ENCODE peak calls at places on chromosomes 5 and 9, in seven cellular contexts. R, E, N, K, X, V and H are unnamed samples.
A peak's percentile ranks its signal among the peaks of the same experiment; 100 is the strongest.

GRCh38 chr9:101443358-101443757 is 7.8 kb upstream of the ALDOB start:
- DNase-seq in N (no peak), K (no peak), E (no peak), V (no peak), X (no peak), R (no peak), H (no peak)

GRCh38 chr5:2677689-2678088 is 73.8 kb downstream of the IRX2 start:
- DNase-seq in X (no peak), V (no peak), K (no peak), R (no peak), E (no peak), N (no peak), H (no peak)

GRCh38 chr9:106479679-106480078 is 383.3 kb upstream of the ZNF462 start:
- DNase-seq in E (no peak), R (peak; percentile 88), K (no peak), V (no peak), X (no peak), N (no peak), H (peak; percentile 20)

GRCh38 chr9:94929373-94929764 is 202.9 kb downstream of the AOPEP start:
- DNase-seq in N (peak; percentile 80), R (no peak), E (no peak), K (no peak), X (no peak), V (no peak), H (peak; percentile 97)

GRCh38 chr5:168946363-168946762 is 354.6 kb downstream of the SLIT3 start:
- DNase-seq in V (no peak), E (no peak), R (no peak), K (peak; percentile 72), N (peak; percentile 2), X (no peak), H (no peak)

GRCh38 chr5:145943674-145944121 is 7.3 kb downstream of the SH3RF2 start:
- DNase-seq in K (no peak), X (no peak), N (no peak), V (no peak), E (no peak), R (no peak), H (peak; percentile 59)

GRCh38 chr5:179195561-179196419 is 135.6 kb downstream of the ZNF354C start:
- DNase-seq in X (no peak), K (no peak), N (no peak), V (no peak), R (no peak), E (no peak), H (no peak)

GRCh38 chr9:17627641-17628040 is 48.8 kb downstream of the SH3GL2 start:
- DNase-seq in N (no peak), V (no peak), E (no peak), K (no peak), R (no peak), X (no peak), H (no peak)

GRCh38 chr9:123343428-123344272 is 12.3 kb upstream of the CRB2 start:
- DNase-seq in K (no peak), E (no peak), X (peak; percentile 65), R (no peak), N (no peak), V (no peak), H (no peak)

GRCh38 chr5:91058575-91058974 is 324.5 kb downstream of the ARRDC3 start:
- DNase-seq in N (no peak), E (no peak), R (peak; percentile 38), X (no peak), K (no peak), V (no peak), H (peak; percentile 73)

GRCh38 chr5:111143910-111144309 is 51.8 kb downstream of the WDR36 start:
- DNase-seq in R (peak; percentile 55), N (peak; percentile 96), V (no peak), X (no peak), E (no peak), K (no peak), H (peak; percentile 36)

GRCh38 chr5:14900661-14901461 is 29.3 kb upstream of the ANKH start:
- DNase-seq in X (no peak), E (no peak), K (no peak), V (no peak), N (peak; percentile 71), R (no peak), H (no peak)

GRCh38 chr5:58135571-58136335 is 324.1 kb downstream of the PLK2 start:
- DNase-seq in X (no peak), K (no peak), V (no peak), E (no peak), N (peak; percentile 44), R (no peak), H (no peak)

GRCh38 chr5:132496631-132497487 is 6.3 kb upstream of the IRF1 start:
- DNase-seq in X (peak; percentile 75), R (no peak), K (peak; percentile 92), N (peak; percentile 78), V (peak; percentile 94), E (peak; percentile 47), H (peak; percentile 77)

DNA sequence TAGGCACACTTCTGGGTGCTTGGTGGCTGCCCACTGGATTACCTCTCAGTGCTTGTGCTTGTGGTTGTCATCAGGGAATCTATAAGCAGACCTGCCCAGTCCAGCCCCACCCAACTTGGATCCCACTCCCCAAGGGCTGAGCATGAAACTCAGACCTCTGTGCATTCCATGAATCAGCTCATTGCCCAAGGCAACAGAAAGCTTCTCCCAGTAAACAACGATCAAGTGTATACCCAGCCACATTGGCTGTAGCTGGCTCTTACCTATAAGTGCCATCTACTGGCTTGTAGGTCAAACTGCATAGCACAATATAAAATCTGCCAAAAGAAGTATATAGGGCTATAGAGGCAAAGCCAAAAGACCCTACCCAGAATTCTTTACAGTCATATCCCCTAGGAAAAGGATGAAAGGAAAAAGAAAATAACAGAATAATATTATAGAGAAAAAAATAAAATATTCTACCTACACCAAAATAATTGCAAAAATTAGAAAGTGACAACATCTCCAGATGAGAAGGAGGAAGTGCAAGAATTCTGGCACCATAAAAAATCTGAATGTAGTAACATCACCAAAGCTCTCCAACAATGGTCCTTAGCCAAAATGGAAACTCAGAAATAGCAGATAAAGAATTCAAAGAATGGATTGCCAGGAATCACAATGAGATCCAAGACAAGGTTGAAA is 321.0 kb upstream of the TRPC7 start:
- DNase-seq in E (no peak), R (no peak), V (no peak), X (peak; percentile 12), K (peak; percentile 58), N (peak; percentile 20), H (peak; percentile 10)
- H3K27ac ChIP-seq in E (no peak overlapping the region), R (no peak overlapping the region), V (no peak overlapping the region), X (no peak overlapping the region), K (no peak overlapping the region), N (no peak overlapping the region), H (no peak overlapping the region)

GRCh38 chr9:76213751-76214150 is 180.5 kb downstream of the RFK start:
- DNase-seq in E (no peak), K (no peak), N (no peak), X (no peak), V (no peak), R (no peak), H (no peak)

GRCh38 chr9:76216161-76216649 is 178.0 kb downstream of the RFK start:
- DNase-seq in R (peak; percentile 73), V (no peak), X (no peak), K (no peak), E (no peak), N (peak; percentile 85), H (peak; percentile 65)

GRCh38 chr9:76218868-76219462 is 175.3 kb downstream of the RFK start:
- DNase-seq in K (peak; percentile 53), X (no peak), V (no peak), N (no peak), R (no peak), E (no peak), H (no peak)

GRCh38 chr9:76218151-76218867 is 175.9 kb downstream of the RFK start:
- DNase-seq in R (no peak), K (no peak), V (no peak), N (no peak), X (no peak), E (no peak), H (no peak)

DNA sequence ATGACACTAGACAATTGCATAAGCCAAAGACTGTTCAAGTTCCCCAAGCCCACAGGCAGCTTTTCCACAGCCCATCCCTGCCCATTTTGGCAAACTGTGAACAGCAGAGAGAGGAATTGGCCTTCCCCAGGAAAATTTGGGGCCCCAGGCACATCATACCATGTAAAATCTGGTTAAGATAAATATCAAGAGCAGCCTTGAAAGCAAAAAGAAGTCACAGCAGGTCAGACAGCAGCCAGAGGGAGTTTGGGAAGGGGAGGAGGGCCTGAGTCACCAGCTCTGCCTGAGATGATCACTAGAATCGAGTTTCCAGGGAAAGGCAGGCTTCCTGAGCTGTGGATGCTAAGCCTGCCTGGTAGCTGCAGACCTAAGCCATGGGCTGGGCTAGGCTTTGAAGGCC is 179.2 kb downstream of the RFK start:
- DNase-seq in E (no peak), X (no peak), R (peak; percentile 30), V (no peak), K (peak; percentile 4), N (peak; percentile 80), H (peak; percentile 55)
- TF ChIP-seq CTCF in E (no peak), X (no peak), R (no peak), V (no peak), K (no peak), N (peak; percentile 26), H (no peak)

GRCh38 chr5:39218482-39219381 is 631 bp downstream of the FYB1 start:
- DNase-seq in K (no peak), X (no peak), E (no peak), N (no peak), R (no peak), V (no peak), H (no peak)
- H3K27ac ChIP-seq in K (no peak overlapping the region), X (no peak overlapping the region), E (no peak overlapping the region), N (no peak overlapping the region), R (no peak overlapping the region), V (peak overlapping the region; percentile 50), H (no peak overlapping the region)

DNA sequence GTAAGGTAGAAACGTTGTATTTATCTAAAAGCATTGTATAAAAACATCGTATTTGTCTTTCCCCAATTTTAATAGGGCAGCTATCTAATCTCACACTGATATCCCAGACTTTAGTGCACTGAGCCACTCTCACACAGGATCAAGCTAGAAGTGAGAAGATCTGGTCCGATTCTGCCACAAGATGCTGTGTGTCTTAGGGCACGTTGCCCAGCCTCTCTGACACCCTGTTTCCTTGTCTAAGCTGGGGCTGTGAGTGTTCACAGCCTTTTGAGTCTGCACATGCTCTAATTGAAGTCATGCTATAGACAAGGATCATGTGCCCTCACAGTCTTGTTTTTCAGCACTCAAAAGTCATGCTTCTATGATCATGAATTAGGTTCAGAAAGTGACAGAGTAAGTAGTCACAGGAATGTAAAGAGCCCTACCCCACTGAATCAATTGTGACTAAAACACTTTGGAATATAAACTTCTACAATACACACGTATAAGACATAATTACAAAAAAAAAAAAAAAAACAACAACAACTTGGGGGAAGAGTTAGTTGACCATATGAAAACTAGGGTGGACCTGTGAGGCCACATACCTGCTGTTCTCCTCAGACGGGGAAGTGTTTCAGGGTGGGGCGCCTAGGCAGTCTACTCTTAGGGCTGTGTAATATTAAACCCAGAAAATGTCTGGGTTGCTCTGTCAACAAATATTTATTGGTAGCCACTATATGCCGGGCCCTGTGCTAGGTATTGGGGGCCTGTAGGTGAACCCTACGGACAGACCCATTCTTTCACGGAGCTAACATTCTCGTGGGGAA is 893 bp upstream of the ABLIM3 start:
- DNase-seq in E (no peak), K (no peak), R (no peak), V (no peak), X (no peak), N (no peak), H (no peak)
- TF ChIP-seq CTCF in E (no peak), K (no peak), R (no peak), V (no peak), X (no peak), N (no peak), H (no peak)

DNA sequence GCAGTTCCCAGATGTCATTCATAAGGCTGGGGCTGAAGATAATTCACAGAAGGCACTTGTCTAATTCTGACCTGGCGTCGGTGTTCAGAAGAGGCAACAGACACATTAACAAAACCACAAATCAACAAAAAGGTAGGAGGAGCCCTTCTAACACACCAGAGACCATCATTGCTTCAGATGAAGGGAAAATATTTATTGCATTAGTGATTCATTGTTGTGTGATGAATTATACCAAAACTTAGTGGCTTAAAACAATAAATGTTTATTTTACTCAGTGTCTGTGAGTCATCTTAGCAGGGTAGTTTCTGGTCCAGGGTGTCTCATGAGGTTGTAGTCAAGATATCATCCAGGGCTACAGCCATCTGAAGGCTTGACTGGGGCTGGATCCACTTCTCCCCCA is 91.3 kb upstream of the KIF2A start:
- DNase-seq in N (peak; percentile 4), E (no peak), K (no peak), V (no peak), X (no peak), R (no peak), H (peak; percentile 38)
- H3K27ac ChIP-seq in N (no peak overlapping the region), E (no peak overlapping the region), K (no peak overlapping the region), V (no peak overlapping the region), X (no peak overlapping the region), R (no peak overlapping the region), H (no peak overlapping the region)